ENCODE peak calls at places on chromosome 17, in four cellular contexts. W is GM23338, T is AG09309, K is fibroblast of the aortic adventitia. F is an unnamed sample.

GRCh38 chr17:76447931-76448652 is 4.9 kb downstream of the UBE2O start:
- DNase-seq in W (no peak), T (no peak), K (peak), F (no peak)

GRCh38 chr17:21167303-21167702 is 40.5 kb downstream of the DHRS7B start:
- DNase-seq in W (no peak), T (no peak), K (peak), F (no peak)

GRCh38 chr17:76075364-76076099 is 951 bp downstream of the GALR2 start:
- DNase-seq in W (peak), T (no peak), K (no peak), F (no peak)

GRCh38 chr17:61314368-61315078 is 85.1 kb upstream of the TBX2 start:
- DNase-seq in W (no peak), T (no peak), K (peak), F (peak)

GRCh38 chr17:19424934-19425868 is 14.2 kb downstream of the RNF112 start:
- DNase-seq in W (no peak), T (peak), K (peak), F (no peak)

GRCh38 chr17:81337449-81337848 is 42.3 kb upstream of the SLC38A10 start:
- DNase-seq in W (peak), T (no peak), K (no peak), F (no peak)

GRCh38 chr17:19731626-19732025 is 15.2 kb upstream of the SLC47A2 start:
- DNase-seq in W (no peak), T (no peak), K (no peak), F (no peak)

GRCh38 chr17:45143101-45143670 is 5.1 kb upstream of the HEXIM1 start:
- DNase-seq in W (peak), T (no peak), K (no peak), F (no peak)

GRCh38 chr17:35460354-35460851 is 11.8 kb upstream of the SLFN13 start:
- DNase-seq in W (peak), T (no peak), K (no peak), F (no peak)

GRCh38 chr17:45144199-45145034 is 3.9 kb upstream of the HEXIM1 start:
- DNase-seq in W (peak), T (no peak), K (no peak), F (no peak)

GRCh38 chr17:65278050-65278819 is 141.1 kb downstream of the RGS9 start:
- DNase-seq in W (peak), T (no peak), K (peak), F (peak)

GRCh38 chr17:48625502-48626201 is 506 bp downstream of the HOXB9 start:
- DNase-seq in W (peak), T (no peak), K (no peak), F (no peak)

GRCh38 chr17:28133562-28133970 is 91.1 kb downstream of the NLK start:
- DNase-seq in W (no peak), T (no peak), K (peak), F (peak)

GRCh38 chr17:50769884-50770283 is 2.6 kb upstream of the ANKRD40CL start:
- DNase-seq in W (no peak), T (no peak), K (no peak), F (no peak)

GRCh38 chr17:21041753-21042433 is 918 bp downstream of the USP22 start:
- DNase-seq in W (peak), T (no peak), K (peak), F (peak)

GRCh38 chr17:49951362-49952080 is 17.5 kb upstream of the DLX4 start:
- DNase-seq in W (no peak), T (no peak), K (no peak), F (no peak)

GRCh38 chr17:21278304-21279197 is 6.0 kb upstream of the MAP2K3 start:
- DNase-seq in W (no peak), T (no peak), K (peak), F (no peak)

GRCh38 chr17:28227278-28228108 is 91.5 kb upstream of the TMEM97 start:
- DNase-seq in W (peak), T (no peak), K (no peak), F (peak)

GRCh38 chr17:80758793-80759673 is 214.4 kb downstream of the RPTOR start:
- DNase-seq in W (no peak), T (no peak), K (peak), F (no peak)

GRCh38 chr17:8300629-8301242 is 5.5 kb upstream of the SLC25A35 start:
- DNase-seq in W (peak), T (peak), K (peak), F (peak)

GRCh38 chr17:21094298-21094704 is 32.5 kb upstream of the DHRS7B start:
- DNase-seq in W (no peak), T (no peak), K (no peak), F (no peak)

GRCh38 chr17:3710951-3711383 is 12.7 kb upstream of the HASPIN start:
- DNase-seq in W (peak), T (no peak), K (peak), F (peak)

GRCh38 chr17:41326173-41327145 is 10.9 kb upstream of the KRTAP17-1 start:
- DNase-seq in W (no peak), T (no peak), K (no peak), F (no peak)

GRCh38 chr17:3739422-3740124 is 15.9 kb downstream of the HASPIN start:
- DNase-seq in W (peak), T (no peak), K (no peak), F (no peak)

DNA sequence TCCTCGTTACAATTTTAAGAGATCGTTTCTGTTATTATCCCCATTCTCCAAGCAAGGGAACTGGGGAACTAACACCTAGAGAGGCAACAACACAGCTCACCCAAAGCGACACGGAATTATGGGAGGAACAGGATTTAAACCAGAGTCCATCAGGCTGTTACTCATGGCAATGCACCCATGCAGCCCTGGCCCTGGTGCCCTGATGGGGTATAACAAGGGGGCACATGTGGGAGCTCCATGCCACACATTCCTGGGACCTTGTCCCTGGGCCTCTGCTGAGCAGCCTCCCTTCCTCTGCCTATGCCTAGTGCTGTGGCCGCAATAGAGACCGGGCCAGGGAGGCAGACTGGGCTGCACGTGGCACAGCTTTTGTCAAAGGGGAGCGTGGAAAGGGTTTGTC is 13.3 kb upstream of the RCVRN start:
- DNase-seq in W (no peak), T (no peak), K (no peak), F (no peak)
- TF ChIP-seq CTCF in W (no peak), T (no peak), K (no peak), F (no peak)

DNA sequence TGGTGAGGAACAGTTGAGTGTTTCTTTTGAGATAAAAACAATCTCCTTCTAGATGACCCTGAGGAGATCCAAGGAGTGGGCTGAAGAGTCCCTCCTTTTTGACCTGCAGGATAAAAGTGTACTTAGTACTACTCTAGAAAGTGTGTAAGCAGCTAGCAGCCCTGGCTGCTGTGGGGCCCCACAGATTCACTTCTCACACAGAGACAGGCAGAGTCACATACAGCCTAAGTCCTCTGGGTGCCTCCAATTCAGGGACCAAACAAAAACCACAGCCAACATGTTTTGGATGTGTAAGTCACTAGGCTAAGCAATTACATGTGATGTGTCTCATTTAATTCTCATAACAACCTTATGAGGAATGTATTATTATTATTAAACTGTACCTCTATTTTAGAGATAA is 97.1 kb downstream of the TMEM100 start:
- DNase-seq in W (no peak), T (no peak), K (no peak), F (no peak)
- H3K4me3 ChIP-seq in W (no peak), T (no peak), K (no peak), F (no peak)

GRCh38 chr17:74763565-74764387 is 12.4 kb downstream of the NAT9 start:
- DNase-seq in W (no peak), T (no peak), K (no peak), F (no peak)
- TF ChIP-seq CTCF in W (no peak), T (no peak), K (no peak), F (no peak)

GRCh38 chr17:1511756-1512321 is 4.6 kb downstream of the INPP5K start:
- DNase-seq in W (no peak), T (no peak), K (peak), F (no peak)
- H3K4me3 ChIP-seq in W (no peak), T (no peak), K (no peak), F (no peak)

GRCh38 chr17:68600123-68600880 is 865 bp downstream of the FAM20A start:
- DNase-seq in W (peak), T (no peak), K (no peak), F (no peak)
- TF ChIP-seq CTCF in W (peak), T (peak), K (peak), F (peak)

GRCh38 chr17:13786000-13786598 is 184.4 kb upstream of the HS3ST3A1 start:
- DNase-seq in W (no peak), T (peak), K (peak), F (peak)

GRCh38 chr17:13787636-13788035 is 185.9 kb upstream of the HS3ST3A1 start:
- DNase-seq in W (no peak), T (no peak), K (no peak), F (no peak)

GRCh38 chr17:13784466-13784865 is 182.7 kb upstream of the HS3ST3A1 start:
- DNase-seq in W (peak), T (no peak), K (no peak), F (no peak)

GRCh38 chr17:13792314-13792713 is 190.6 kb upstream of the HS3ST3A1 start:
- DNase-seq in W (no peak), T (peak), K (peak), F (peak)

DNA sequence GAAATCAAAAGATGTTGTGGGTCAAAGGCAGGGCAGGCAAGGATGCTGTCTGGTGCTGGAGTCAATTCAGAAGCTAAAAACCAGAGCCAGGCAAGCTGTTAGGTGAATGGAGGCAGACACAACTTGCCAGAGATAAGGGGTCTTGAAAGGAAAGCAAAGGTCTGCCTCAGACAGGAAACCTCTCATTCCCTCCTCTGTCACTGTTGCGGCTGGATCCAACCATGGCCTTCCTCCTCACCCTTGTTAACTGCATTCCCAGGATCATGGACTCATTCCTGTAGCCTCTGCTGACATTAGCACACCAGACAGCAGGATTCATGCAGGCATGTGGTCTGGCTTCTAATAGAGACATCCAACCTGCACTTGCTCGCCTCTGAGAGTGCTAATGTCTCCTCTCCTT is 186.7 kb upstream of the HS3ST3A1 start:
- DNase-seq in W (no peak), T (no peak), K (no peak), F (no peak)
- H3K4me3 ChIP-seq in W (no peak), T (no peak), K (no peak), F (no peak)

DNA sequence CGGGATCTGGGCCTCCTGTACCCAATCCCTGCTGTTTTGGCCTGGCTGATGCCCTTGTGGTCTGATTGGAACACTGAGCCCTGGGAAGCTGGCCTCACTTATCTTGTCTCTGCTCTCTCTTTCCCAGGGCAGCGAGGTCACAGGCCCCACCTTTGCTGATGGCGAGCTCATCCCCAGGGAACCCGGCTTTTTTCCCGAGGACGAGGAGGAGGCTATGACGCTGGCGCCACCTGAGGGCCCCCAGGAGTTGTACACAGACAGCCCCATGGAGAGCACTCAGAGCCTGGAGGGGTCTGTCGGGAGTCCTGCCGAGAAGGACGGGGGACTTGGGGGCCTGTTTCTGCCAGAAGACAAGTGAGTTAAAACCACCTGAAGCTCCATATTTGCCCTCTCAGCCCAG is 126.0 kb downstream of the RAB11FIP4 start:
- DNase-seq in W (peak), T (no peak), K (no peak), F (no peak)
- TF ChIP-seq CTCF in W (peak), T (peak), K (peak), F (peak)

DNA sequence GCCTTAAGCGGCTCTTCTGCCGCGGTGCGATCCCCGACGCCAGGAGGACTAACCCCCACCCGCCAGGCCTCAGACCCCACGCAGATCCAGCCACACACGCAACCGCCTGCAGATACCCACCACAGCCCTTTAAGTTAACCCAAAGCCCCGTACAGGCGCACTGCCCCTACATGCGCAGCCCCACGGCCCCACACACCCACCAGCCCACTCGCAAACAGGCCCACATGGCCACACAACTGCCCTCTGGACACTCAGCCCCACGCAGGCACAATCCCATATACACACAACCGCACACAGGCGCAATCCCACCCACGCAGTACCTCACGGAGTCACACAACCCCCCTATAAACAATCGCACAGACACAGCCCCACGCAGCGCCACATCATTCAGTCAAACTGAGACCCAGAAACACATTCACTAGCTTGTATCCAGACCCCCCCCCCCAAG is 41.7 kb downstream of the RAI1 start:
- DNase-seq in W (no peak), T (no peak), K (no peak), F (no peak)
- H3K4me3 ChIP-seq in W (peak), T (peak), K (peak), F (peak)

DNA sequence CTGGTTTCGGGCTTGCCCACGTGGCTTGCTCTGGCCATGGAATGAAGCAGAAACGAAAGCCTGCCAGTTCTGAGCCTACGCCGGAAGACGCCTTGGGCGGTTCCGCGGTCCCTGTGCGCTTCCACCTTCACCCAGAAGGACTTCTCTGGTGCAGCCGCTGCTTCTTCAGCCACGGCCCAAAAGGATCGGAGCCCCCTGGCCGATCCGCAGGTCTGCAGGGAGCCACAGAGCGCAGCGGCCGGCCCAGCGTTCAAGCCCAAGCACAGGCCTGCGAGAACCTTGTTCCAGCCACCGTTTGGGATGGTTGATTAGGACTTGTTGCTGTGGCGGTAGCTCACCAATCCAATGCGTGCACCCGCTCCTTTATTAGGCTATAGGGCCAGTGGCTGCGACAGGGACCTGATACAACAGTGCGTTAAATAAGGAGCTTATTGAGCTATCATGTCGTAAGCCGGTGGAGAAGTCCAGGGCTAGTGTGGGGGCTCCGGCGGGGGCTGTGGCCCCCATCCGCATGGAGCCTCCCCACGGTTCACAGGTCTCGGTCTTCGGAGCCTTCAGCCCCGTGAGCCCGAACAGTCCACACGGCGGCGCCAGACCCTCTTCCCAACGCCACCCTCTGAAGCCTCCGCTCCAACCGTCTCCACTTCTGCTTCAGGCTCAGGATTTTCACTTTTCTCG is 10.2 kb upstream of the MPP2 start:
- DNase-seq in W (peak), T (no peak), K (peak), F (peak)
- TF ChIP-seq CTCF in W (peak), T (peak), K (peak), F (peak)

GRCh38 chr17:74444406-74444805 is 12.5 kb downstream of the GPRC5C start:
- DNase-seq in W (no peak), T (no peak), K (no peak), F (no peak)

GRCh38 chr17:74442670-74443515 is 11.0 kb downstream of the GPRC5C start:
- DNase-seq in W (peak), T (no peak), K (peak), F (peak)

GRCh38 chr17:74445156-74445555 is 13.3 kb downstream of the GPRC5C start:
- DNase-seq in W (no peak), T (no peak), K (no peak), F (no peak)

GRCh38 chr17:74442291-74442669 is 10.4 kb downstream of the GPRC5C start:
- DNase-seq in W (no peak), T (no peak), K (no peak), F (no peak)

GRCh38 chr17:74443516-74444296 is 11.8 kb downstream of the GPRC5C start:
- DNase-seq in W (no peak), T (no peak), K (no peak), F (no peak)
- H3K4me3 ChIP-seq in W (no peak), T (no peak), K (no peak), F (no peak)